ENCODE peak calls at places on chromosomes 4 and X, in eight cellular contexts. K is iPS-NIHi11, W is H4, F is cardiac fibroblast, V is ecto neural progenitor cell, N is RPMI8226, R is ACHN, J is stromal cell of bone marrow. A is an unnamed sample.

GRCh38 chrX:53373307-53373706 is 49.1 kb downstream of the SMC1A start:
- DNase-seq in K (no peak), W (no peak), F (no peak), V (no peak), N (no peak), R (no peak), J (no peak), A (no peak)

GRCh38 chr4:74456849-74457395 is 12.0 kb downstream of the AREG start:
- DNase-seq in K (no peak), W (no peak), F (peak), V (no peak), N (no peak), R (no peak), J (no peak), A (no peak)

GRCh38 chr4:82715731-82716617 is 82.6 kb downstream of the SCD5 start:
- DNase-seq in K (no peak), W (no peak), F (peak), V (no peak), N (no peak), R (no peak), J (peak), A (peak)

GRCh38 chrX:15056044-15056443 is 182.8 kb downstream of the MOSPD2 start:
- DNase-seq in K (no peak), W (no peak), F (no peak), V (no peak), N (no peak), R (no peak), J (no peak), A (no peak)

GRCh38 chrX:139967300-139967699 is 2.0 kb upstream of the CXorf66 start:
- DNase-seq in K (peak), W (peak), F (peak), V (no peak), N (peak), R (peak), J (no peak), A (no peak)

GRCh38 chr4:184448828-184449227 is 25.5 kb downstream of the IRF2 start:
- DNase-seq in K (no peak), W (peak), F (peak), V (no peak), N (peak), R (peak), J (peak), A (peak)

GRCh38 chr4:179076865-179077264 is 1634.6 kb upstream of the AGA start:
- DNase-seq in K (no peak), W (no peak), F (no peak), V (no peak), N (no peak), R (no peak), J (no peak), A (no peak)

GRCh38 chrX:31440546-31440945 is 368.7 kb upstream of the FTHL17 start:
- DNase-seq in K (no peak), W (no peak), F (no peak), V (no peak), N (no peak), R (no peak), J (no peak), A (no peak)

GRCh38 chr4:83320548-83320947 is 14.1 kb downstream of the HPSE start:
- DNase-seq in K (no peak), W (no peak), F (peak), V (no peak), N (no peak), R (peak), J (peak), A (peak)

GRCh38 chr4:81982846-81983540 is 390.8 kb downstream of the HNRNPD start:
- DNase-seq in K (no peak), W (no peak), F (no peak), V (no peak), N (peak), R (no peak), J (no peak), A (no peak)

GRCh38 chr4:56048621-56049427 is 100.1 kb downstream of the CEP135 start:
- DNase-seq in K (peak), W (peak), F (peak), V (peak), N (peak), R (peak), J (peak), A (peak)

GRCh38 chr4:8308856-8309771 is 39.6 kb downstream of the HTRA3 start:
- DNase-seq in K (no peak), W (no peak), F (peak), V (no peak), N (no peak), R (no peak), J (no peak), A (no peak)

GRCh38 chrX:6448003-6448402 is 86.9 kb downstream of the VCX3A start:
- DNase-seq in K (no peak), W (peak), F (no peak), V (no peak), N (no peak), R (no peak), J (no peak), A (no peak)

GRCh38 chr4:119783200-119783978 is 154.8 kb upstream of the PDE5A start:
- DNase-seq in K (no peak), W (no peak), F (no peak), V (no peak), N (peak), R (no peak), J (no peak), A (no peak)

GRCh38 chr4:1207157-1207470 is 34.7 kb upstream of the SPON2 start:
- DNase-seq in K (peak), W (no peak), F (no peak), V (no peak), N (no peak), R (no peak), J (no peak), A (no peak)

GRCh38 chr4:121421594-121421993 is 40.8 kb upstream of the QRFPR start:
- DNase-seq in K (peak), W (no peak), F (peak), V (no peak), N (no peak), R (peak), J (no peak), A (no peak)

GRCh38 chrX:31499120-31499519 is 427.3 kb upstream of the FTHL17 start:
- DNase-seq in K (no peak), W (peak), F (peak), V (no peak), N (no peak), R (no peak), J (peak), A (no peak)

GRCh38 chrX:48472851-48473717 is 2.9 kb upstream of the FTSJ1 start:
- DNase-seq in K (no peak), W (no peak), F (no peak), V (no peak), N (no peak), R (no peak), J (no peak), A (no peak)

GRCh38 chr4:74608151-74608949 is 163.4 kb downstream of the AREG start:
- DNase-seq in K (no peak), W (no peak), F (peak), V (no peak), N (no peak), R (no peak), J (no peak), A (no peak)

GRCh38 chr4:18077808-18078207 is 56.3 kb upstream of the LCORL start:
- DNase-seq in K (no peak), W (no peak), F (no peak), V (no peak), N (peak), R (no peak), J (no peak), A (no peak)

GRCh38 chr4:168562021-168562691 is 65.3 kb downstream of the PALLD start:
- DNase-seq in K (no peak), W (peak), F (peak), V (no peak), N (no peak), R (peak), J (no peak), A (no peak)